ENCODE peak calls at places on chromosomes 5 and 9, in nine cellular contexts. One of them, this sample, is unnamed.

GRCh38 chr5:167964529-167964928 is 326.9 kb upstream of the WWC1 start:
- DNase-seq in PC-3: no peak
- DNase-seq in type B pancreatic cell: no peak
- DNase-seq in psoas muscle: no peak
- DNase-seq in Caco-2: no peak
- DNase-seq in fibroblast of lung: no peak
- DNase-seq in MCF 10A: peak
- DNase-seq in CD8-positive, alpha-beta T cell: no peak
- DNase-seq in GM20000: no peak
- DNase-seq in this sample: no peak

GRCh38 chr5:75670571-75670970 is 46.7 kb downstream of the POC5 start:
- DNase-seq in type B pancreatic cell: no peak
- DNase-seq in GM20000: no peak
- DNase-seq in fibroblast of lung: peak
- DNase-seq in CD8-positive, alpha-beta T cell: no peak
- DNase-seq in psoas muscle: no peak
- DNase-seq in Caco-2: no peak
- DNase-seq in PC-3: no peak
- DNase-seq in MCF 10A: peak
- DNase-seq in this sample: no peak

GRCh38 chr5:116554764-116555163 is 19.9 kb downstream of the SEMA6A start:
- DNase-seq in MCF 10A: no peak
- DNase-seq in fibroblast of lung: no peak
- DNase-seq in type B pancreatic cell: no peak
- DNase-seq in CD8-positive, alpha-beta T cell: no peak
- DNase-seq in GM20000: no peak
- DNase-seq in PC-3: no peak
- DNase-seq in Caco-2: no peak
- DNase-seq in psoas muscle: no peak
- DNase-seq in this sample: no peak

GRCh38 chr5:168967882-168968620 is 332.9 kb downstream of the SLIT3 start:
- DNase-seq in fibroblast of lung: no peak
- DNase-seq in psoas muscle: no peak
- DNase-seq in CD8-positive, alpha-beta T cell: no peak
- DNase-seq in PC-3: no peak
- DNase-seq in MCF 10A: no peak
- DNase-seq in Caco-2: no peak
- DNase-seq in type B pancreatic cell: no peak
- DNase-seq in GM20000: no peak
- DNase-seq in this sample: no peak

GRCh38 chr9:2234371-2234893 is 219.3 kb downstream of the SMARCA2 start:
- DNase-seq in GM20000: no peak
- DNase-seq in PC-3: peak
- DNase-seq in fibroblast of lung: peak
- DNase-seq in psoas muscle: no peak
- DNase-seq in CD8-positive, alpha-beta T cell: no peak
- DNase-seq in Caco-2: no peak
- DNase-seq in type B pancreatic cell: no peak
- DNase-seq in MCF 10A: peak
- DNase-seq in this sample: no peak

GRCh38 chr9:113566712-113567071 is 103.2 kb downstream of the RGS3 start:
- DNase-seq in fibroblast of lung: no peak
- DNase-seq in GM20000: no peak
- DNase-seq in type B pancreatic cell: no peak
- DNase-seq in PC-3: no peak
- DNase-seq in psoas muscle: no peak
- DNase-seq in MCF 10A: peak
- DNase-seq in CD8-positive, alpha-beta T cell: no peak
- DNase-seq in Caco-2: peak
- DNase-seq in this sample: no peak

GRCh38 chr5:164876793-164877192 is 1371.4 kb downstream of the MAT2B start:
- DNase-seq in type B pancreatic cell: no peak
- DNase-seq in CD8-positive, alpha-beta T cell: no peak
- DNase-seq in MCF 10A: no peak
- DNase-seq in PC-3: no peak
- DNase-seq in GM20000: no peak
- DNase-seq in Caco-2: no peak
- DNase-seq in psoas muscle: no peak
- DNase-seq in fibroblast of lung: no peak
- DNase-seq in this sample: no peak

GRCh38 chr9:17160327-17160726 is 25.5 kb downstream of the CNTLN start:
- DNase-seq in Caco-2: no peak
- DNase-seq in type B pancreatic cell: no peak
- DNase-seq in CD8-positive, alpha-beta T cell: no peak
- DNase-seq in GM20000: no peak
- DNase-seq in psoas muscle: no peak
- DNase-seq in PC-3: no peak
- DNase-seq in MCF 10A: no peak
- DNase-seq in fibroblast of lung: no peak
- DNase-seq in this sample: no peak

GRCh38 chr5:112275671-112276070 is 143.4 kb downstream of the EPB41L4A start:
- DNase-seq in psoas muscle: no peak
- DNase-seq in Caco-2: no peak
- DNase-seq in CD8-positive, alpha-beta T cell: no peak
- DNase-seq in MCF 10A: no peak
- DNase-seq in PC-3: no peak
- DNase-seq in fibroblast of lung: no peak
- DNase-seq in type B pancreatic cell: no peak
- DNase-seq in GM20000: no peak
- DNase-seq in this sample: no peak

GRCh38 chr9:136759436-136760325 is 1.6 kb upstream of the LCN8 start:
- DNase-seq in type B pancreatic cell: no peak
- DNase-seq in CD8-positive, alpha-beta T cell: no peak
- DNase-seq in Caco-2: no peak
- DNase-seq in GM20000: no peak
- DNase-seq in psoas muscle: no peak
- DNase-seq in PC-3: no peak
- DNase-seq in MCF 10A: no peak
- DNase-seq in fibroblast of lung: no peak
- DNase-seq in this sample: no peak

GRCh38 chr5:78745985-78746384 is 97.4 kb upstream of the LHFPL2 start:
- DNase-seq in MCF 10A: no peak
- DNase-seq in GM20000: no peak
- DNase-seq in psoas muscle: no peak
- DNase-seq in Caco-2: no peak
- DNase-seq in CD8-positive, alpha-beta T cell: no peak
- DNase-seq in PC-3: no peak
- DNase-seq in type B pancreatic cell: no peak
- DNase-seq in fibroblast of lung: peak
- DNase-seq in this sample: no peak

GRCh38 chr5:1125030-1125357 is 13.1 kb upstream of the SLC12A7 start:
- DNase-seq in MCF 10A: no peak
- DNase-seq in CD8-positive, alpha-beta T cell: no peak
- DNase-seq in fibroblast of lung: peak
- DNase-seq in PC-3: no peak
- DNase-seq in GM20000: no peak
- DNase-seq in psoas muscle: peak
- DNase-seq in Caco-2: no peak
- DNase-seq in type B pancreatic cell: no peak
- DNase-seq in this sample: no peak

GRCh38 chr5:153965102-153965645 is 73.5 kb downstream of the FAM114A2 start:
- DNase-seq in Caco-2: peak
- DNase-seq in PC-3: peak
- DNase-seq in CD8-positive, alpha-beta T cell: no peak
- DNase-seq in MCF 10A: peak
- DNase-seq in psoas muscle: peak
- DNase-seq in fibroblast of lung: peak
- DNase-seq in type B pancreatic cell: no peak
- DNase-seq in GM20000: peak
- DNase-seq in this sample: no peak

GRCh38 chr9:35350212-35350611 is 139.7 kb upstream of the RUSC2 start:
- DNase-seq in Caco-2: no peak
- DNase-seq in PC-3: no peak
- DNase-seq in fibroblast of lung: no peak
- DNase-seq in CD8-positive, alpha-beta T cell: no peak
- DNase-seq in MCF 10A: no peak
- DNase-seq in type B pancreatic cell: no peak
- DNase-seq in GM20000: no peak
- DNase-seq in psoas muscle: no peak
- DNase-seq in this sample: no peak

GRCh38 chr5:32712463-32713395 is 1.6 kb downstream of the NPR3 start:
- DNase-seq in CD8-positive, alpha-beta T cell: no peak
- DNase-seq in type B pancreatic cell: no peak
- DNase-seq in MCF 10A: no peak
- DNase-seq in fibroblast of lung: peak
- DNase-seq in PC-3: peak
- DNase-seq in psoas muscle: no peak
- DNase-seq in GM20000: no peak
- DNase-seq in Caco-2: no peak
- DNase-seq in this sample: no peak
- TF ChIP-seq CTCF in CD8-positive, alpha-beta T cell: no peak
- TF ChIP-seq CTCF in type B pancreatic cell: no peak
- TF ChIP-seq CTCF in MCF 10A: no peak
- TF ChIP-seq CTCF in fibroblast of lung: no peak
- TF ChIP-seq CTCF in PC-3: peak
- TF ChIP-seq CTCF in psoas muscle: no peak
- TF ChIP-seq CTCF in GM20000: no peak
- TF ChIP-seq CTCF in Caco-2: no peak
- TF ChIP-seq CTCF in this sample: no peak

DNA sequence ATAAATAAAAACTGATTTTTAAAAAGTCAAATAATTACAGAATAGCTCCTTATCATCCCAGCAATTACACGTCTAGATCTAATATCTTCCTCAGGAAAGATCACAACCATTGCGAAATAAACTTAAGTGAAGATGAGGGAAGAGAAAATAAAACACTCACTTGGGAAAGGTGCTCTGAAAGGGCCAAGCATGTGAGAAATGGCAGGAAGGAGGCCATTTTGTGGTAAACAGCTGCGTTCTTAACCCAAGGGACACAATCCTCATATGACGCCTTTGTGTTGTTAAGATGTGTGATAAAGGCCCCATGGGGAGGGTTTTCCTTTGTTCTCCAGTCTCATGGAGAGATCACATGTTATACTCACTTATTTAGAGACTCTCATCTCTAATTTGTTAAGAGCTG is 32.5 kb downstream of the JAKMIP2 start:
- DNase-seq in fibroblast of lung: no peak
- DNase-seq in Caco-2: no peak
- DNase-seq in PC-3: no peak
- DNase-seq in type B pancreatic cell: no peak
- DNase-seq in CD8-positive, alpha-beta T cell: no peak
- DNase-seq in psoas muscle: no peak
- DNase-seq in GM20000: no peak
- DNase-seq in MCF 10A: no peak
- DNase-seq in this sample: no peak
- TF ChIP-seq CTCF in fibroblast of lung: no peak
- TF ChIP-seq CTCF in Caco-2: no peak
- TF ChIP-seq CTCF in PC-3: no peak
- TF ChIP-seq CTCF in type B pancreatic cell: no peak
- TF ChIP-seq CTCF in CD8-positive, alpha-beta T cell: no peak
- TF ChIP-seq CTCF in psoas muscle: no peak
- TF ChIP-seq CTCF in GM20000: no peak
- TF ChIP-seq CTCF in MCF 10A: no peak
- TF ChIP-seq CTCF in this sample: no peak

DNA sequence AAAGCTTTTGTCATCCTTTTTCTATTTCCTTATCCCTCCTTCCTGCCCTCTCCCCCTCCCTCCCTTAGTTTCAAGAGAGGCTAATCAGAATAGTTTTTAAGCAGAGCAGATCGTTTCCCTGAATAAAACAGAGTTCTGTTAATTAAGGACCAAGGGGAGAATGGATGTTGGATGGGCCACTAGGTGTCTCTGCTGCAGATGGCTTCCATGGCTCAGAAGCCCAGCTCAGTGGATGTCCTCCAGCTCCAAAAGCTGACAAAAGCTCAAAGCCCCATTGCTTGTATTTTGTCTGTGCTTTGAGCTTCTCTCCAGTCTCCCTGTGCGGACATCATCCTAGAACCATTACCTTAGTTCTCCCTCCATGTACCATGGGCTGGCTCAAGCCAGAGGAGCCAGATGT is 21.0 kb upstream of the NPR3 start:
- DNase-seq in fibroblast of lung: no peak
- DNase-seq in type B pancreatic cell: no peak
- DNase-seq in Caco-2: no peak
- DNase-seq in PC-3: peak
- DNase-seq in CD8-positive, alpha-beta T cell: no peak
- DNase-seq in GM20000: no peak
- DNase-seq in psoas muscle: no peak
- DNase-seq in MCF 10A: peak
- DNase-seq in this sample: no peak
- TF ChIP-seq CTCF in fibroblast of lung: peak
- TF ChIP-seq CTCF in type B pancreatic cell: no peak
- TF ChIP-seq CTCF in Caco-2: peak
- TF ChIP-seq CTCF in PC-3: peak
- TF ChIP-seq CTCF in CD8-positive, alpha-beta T cell: no peak
- TF ChIP-seq CTCF in GM20000: no peak
- TF ChIP-seq CTCF in psoas muscle: peak
- TF ChIP-seq CTCF in MCF 10A: no peak
- TF ChIP-seq CTCF in this sample: peak

GRCh38 chr9:76394896-76395244 is 644 bp upstream of the RFK start:
- DNase-seq in type B pancreatic cell: no peak
- DNase-seq in psoas muscle: peak
- DNase-seq in MCF 10A: no peak
- DNase-seq in PC-3: peak
- DNase-seq in CD8-positive, alpha-beta T cell: peak
- DNase-seq in Caco-2: peak
- DNase-seq in GM20000: peak
- DNase-seq in fibroblast of lung: no peak
- DNase-seq in this sample: no peak

GRCh38 chr9:76395381-76395780 is 1.2 kb upstream of the RFK start:
- DNase-seq in GM20000: no peak
- DNase-seq in psoas muscle: no peak
- DNase-seq in MCF 10A: no peak
- DNase-seq in type B pancreatic cell: no peak
- DNase-seq in fibroblast of lung: no peak
- DNase-seq in CD8-positive, alpha-beta T cell: no peak
- DNase-seq in Caco-2: no peak
- DNase-seq in PC-3: no peak
- DNase-seq in this sample: no peak

GRCh38 chr9:76396144-76396543 is 1.9 kb upstream of the RFK start:
- DNase-seq in psoas muscle: no peak
- DNase-seq in MCF 10A: no peak
- DNase-seq in GM20000: no peak
- DNase-seq in Caco-2: no peak
- DNase-seq in PC-3: no peak
- DNase-seq in CD8-positive, alpha-beta T cell: no peak
- DNase-seq in type B pancreatic cell: no peak
- DNase-seq in fibroblast of lung: no peak
- DNase-seq in this sample: no peak

GRCh38 chr9:76396597-76396996 is 2.4 kb upstream of the RFK start:
- DNase-seq in MCF 10A: no peak
- DNase-seq in CD8-positive, alpha-beta T cell: no peak
- DNase-seq in Caco-2: no peak
- DNase-seq in GM20000: no peak
- DNase-seq in type B pancreatic cell: no peak
- DNase-seq in PC-3: no peak
- DNase-seq in fibroblast of lung: no peak
- DNase-seq in psoas muscle: no peak
- DNase-seq in this sample: no peak

GRCh38 chr9:76394023-76394895 is at the start of gene RFK:
- DNase-seq in type B pancreatic cell: peak
- DNase-seq in MCF 10A: peak
- DNase-seq in fibroblast of lung: peak
- DNase-seq in Caco-2: peak
- DNase-seq in GM20000: peak
- DNase-seq in PC-3: peak
- DNase-seq in CD8-positive, alpha-beta T cell: peak
- DNase-seq in psoas muscle: peak
- DNase-seq in this sample: peak
- TF ChIP-seq CTCF in type B pancreatic cell: peak
- TF ChIP-seq CTCF in MCF 10A: peak
- TF ChIP-seq CTCF in fibroblast of lung: peak
- TF ChIP-seq CTCF in Caco-2: no peak
- TF ChIP-seq CTCF in GM20000: peak
- TF ChIP-seq CTCF in PC-3: peak
- TF ChIP-seq CTCF in CD8-positive, alpha-beta T cell: no peak
- TF ChIP-seq CTCF in psoas muscle: peak
- TF ChIP-seq CTCF in this sample: peak